ENCODE peak calls at places on chromosomes 13 and 19, in six cellular contexts. One of them, this sample, is unnamed.

GRCh38 chr13:28324181-28324789 is 170.6 kb downstream of the FLT1 start:
- DNase-seq in amygdala: peak; percentile 34
- DNase-seq in small intestine: peak; percentile 59
- DNase-seq in mucosa of descending colon: no peak
- DNase-seq in activated CD4-positive, alpha-beta memory T cell treated with anti-CD3 and anti-CD28 coated beads, Interleukin-2, amount 10 ng/mL, durations not matched to agents 7 days and 5 days: peak; percentile 54
- DNase-seq in NCI-H1092 treated with DMSO at 0.1 percent for 48 hours: peak; percentile 44
- DNase-seq in this sample: peak; percentile 41

GRCh38 chr19:54455786-54456422 is 6.9 kb downstream of the LENG8 start:
- DNase-seq in mucosa of descending colon: peak; percentile 53
- DNase-seq in activated CD4-positive, alpha-beta memory T cell treated with anti-CD3 and anti-CD28 coated beads, Interleukin-2, amount 10 ng/mL, durations not matched to agents 7 days and 5 days: no peak
- DNase-seq in amygdala: no peak
- DNase-seq in small intestine: no peak
- DNase-seq in NCI-H1092 treated with DMSO at 0.1 percent for 48 hours: no peak
- DNase-seq in this sample: no peak

GRCh38 chr19:54133312-54133956 is 4.1 kb upstream of the CNOT3 start:
- DNase-seq in amygdala: no peak
- DNase-seq in small intestine: no peak
- DNase-seq in activated CD4-positive, alpha-beta memory T cell treated with anti-CD3 and anti-CD28 coated beads, Interleukin-2, amount 10 ng/mL, durations not matched to agents 7 days and 5 days: no peak
- DNase-seq in NCI-H1092 treated with DMSO at 0.1 percent for 48 hours: peak; percentile 3
- DNase-seq in mucosa of descending colon: no peak
- DNase-seq in this sample: peak; percentile 38

GRCh38 chr13:112506046-112506445 is 81.9 kb downstream of the TUBGCP3 start:
- DNase-seq in mucosa of descending colon: no peak
- DNase-seq in activated CD4-positive, alpha-beta memory T cell treated with anti-CD3 and anti-CD28 coated beads, Interleukin-2, amount 10 ng/mL, durations not matched to agents 7 days and 5 days: no peak
- DNase-seq in NCI-H1092 treated with DMSO at 0.1 percent for 48 hours: no peak
- DNase-seq in amygdala: no peak
- DNase-seq in small intestine: no peak
- DNase-seq in this sample: no peak

GRCh38 chr19:35872180-35872579 is 3.8 kb downstream of the APLP1 start:
- DNase-seq in amygdala: no peak
- DNase-seq in NCI-H1092 treated with DMSO at 0.1 percent for 48 hours: no peak
- DNase-seq in activated CD4-positive, alpha-beta memory T cell treated with anti-CD3 and anti-CD28 coated beads, Interleukin-2, amount 10 ng/mL, durations not matched to agents 7 days and 5 days: no peak
- DNase-seq in small intestine: no peak
- DNase-seq in mucosa of descending colon: no peak
- DNase-seq in this sample: no peak

GRCh38 chr13:42412812-42413795 is 141.2 kb downstream of the AKAP11 start:
- DNase-seq in NCI-H1092 treated with DMSO at 0.1 percent for 48 hours: no peak
- DNase-seq in mucosa of descending colon: no peak
- DNase-seq in activated CD4-positive, alpha-beta memory T cell treated with anti-CD3 and anti-CD28 coated beads, Interleukin-2, amount 10 ng/mL, durations not matched to agents 7 days and 5 days: no peak
- DNase-seq in amygdala: no peak
- DNase-seq in small intestine: no peak
- DNase-seq in this sample: no peak

GRCh38 chr13:75544681-75545333 is 4.8 kb upstream of the UCHL3 start:
- DNase-seq in mucosa of descending colon: no peak
- DNase-seq in amygdala: no peak
- DNase-seq in activated CD4-positive, alpha-beta memory T cell treated with anti-CD3 and anti-CD28 coated beads, Interleukin-2, amount 10 ng/mL, durations not matched to agents 7 days and 5 days: no peak
- DNase-seq in small intestine: no peak
- DNase-seq in NCI-H1092 treated with DMSO at 0.1 percent for 48 hours: no peak
- DNase-seq in this sample: no peak

GRCh38 chr13:76552373-76552772 is 333.8 kb downstream of the KCTD12 start:
- DNase-seq in small intestine: no peak
- DNase-seq in NCI-H1092 treated with DMSO at 0.1 percent for 48 hours: no peak
- DNase-seq in activated CD4-positive, alpha-beta memory T cell treated with anti-CD3 and anti-CD28 coated beads, Interleukin-2, amount 10 ng/mL, durations not matched to agents 7 days and 5 days: no peak
- DNase-seq in mucosa of descending colon: no peak
- DNase-seq in amygdala: no peak
- DNase-seq in this sample: no peak

GRCh38 chr13:114237415-114238112 is 2.9 kb downstream of the CDC16 start:
- DNase-seq in small intestine: no peak
- DNase-seq in amygdala: no peak
- DNase-seq in activated CD4-positive, alpha-beta memory T cell treated with anti-CD3 and anti-CD28 coated beads, Interleukin-2, amount 10 ng/mL, durations not matched to agents 7 days and 5 days: no peak
- DNase-seq in NCI-H1092 treated with DMSO at 0.1 percent for 48 hours: no peak
- DNase-seq in mucosa of descending colon: no peak
- DNase-seq in this sample: no peak

GRCh38 chr19:2290441-2291184 is 8.6 kb upstream of the PEAK3 start:
- DNase-seq in amygdala: no peak
- DNase-seq in activated CD4-positive, alpha-beta memory T cell treated with anti-CD3 and anti-CD28 coated beads, Interleukin-2, amount 10 ng/mL, durations not matched to agents 7 days and 5 days: peak; percentile 44
- DNase-seq in mucosa of descending colon: no peak
- DNase-seq in small intestine: no peak
- DNase-seq in NCI-H1092 treated with DMSO at 0.1 percent for 48 hours: no peak
- DNase-seq in this sample: no peak

GRCh38 chr19:54462713-54463530 is 656 bp downstream of the LENG9 start:
- DNase-seq in mucosa of descending colon: peak; percentile 85
- DNase-seq in amygdala: no peak
- DNase-seq in NCI-H1092 treated with DMSO at 0.1 percent for 48 hours: no peak
- DNase-seq in activated CD4-positive, alpha-beta memory T cell treated with anti-CD3 and anti-CD28 coated beads, Interleukin-2, amount 10 ng/mL, durations not matched to agents 7 days and 5 days: peak; percentile 77
- DNase-seq in small intestine: peak; percentile 77
- DNase-seq in this sample: peak; percentile 59

GRCh38 chr19:42553292-42554045 is 25.2 kb upstream of the CEACAM1 start:
- DNase-seq in amygdala: no peak
- DNase-seq in NCI-H1092 treated with DMSO at 0.1 percent for 48 hours: no peak
- DNase-seq in activated CD4-positive, alpha-beta memory T cell treated with anti-CD3 and anti-CD28 coated beads, Interleukin-2, amount 10 ng/mL, durations not matched to agents 7 days and 5 days: no peak
- DNase-seq in small intestine: no peak
- DNase-seq in mucosa of descending colon: peak; percentile 44
- DNase-seq in this sample: no peak

GRCh38 chr13:49657241-49657641 is 28.9 kb downstream of the ARL11 start:
- DNase-seq in NCI-H1092 treated with DMSO at 0.1 percent for 48 hours: no peak
- DNase-seq in small intestine: no peak
- DNase-seq in amygdala: peak; percentile 18
- DNase-seq in activated CD4-positive, alpha-beta memory T cell treated with anti-CD3 and anti-CD28 coated beads, Interleukin-2, amount 10 ng/mL, durations not matched to agents 7 days and 5 days: no peak
- DNase-seq in mucosa of descending colon: no peak
- DNase-seq in this sample: no peak

GRCh38 chr13:40895715-40896184 is 106.3 kb downstream of the SLC25A15 start:
- DNase-seq in NCI-H1092 treated with DMSO at 0.1 percent for 48 hours: no peak
- DNase-seq in mucosa of descending colon: no peak
- DNase-seq in small intestine: peak; percentile 69
- DNase-seq in amygdala: no peak
- DNase-seq in activated CD4-positive, alpha-beta memory T cell treated with anti-CD3 and anti-CD28 coated beads, Interleukin-2, amount 10 ng/mL, durations not matched to agents 7 days and 5 days: no peak
- DNase-seq in this sample: no peak

GRCh38 chr13:28316841-28317240 is 178.1 kb downstream of the FLT1 start:
- DNase-seq in activated CD4-positive, alpha-beta memory T cell treated with anti-CD3 and anti-CD28 coated beads, Interleukin-2, amount 10 ng/mL, durations not matched to agents 7 days and 5 days: no peak
- DNase-seq in amygdala: no peak
- DNase-seq in mucosa of descending colon: no peak
- DNase-seq in small intestine: no peak
- DNase-seq in NCI-H1092 treated with DMSO at 0.1 percent for 48 hours: no peak
- DNase-seq in this sample: no peak

GRCh38 chr13:32592082-32592481 is 5.8 kb downstream of the PDS5B start:
- DNase-seq in activated CD4-positive, alpha-beta memory T cell treated with anti-CD3 and anti-CD28 coated beads, Interleukin-2, amount 10 ng/mL, durations not matched to agents 7 days and 5 days: no peak
- DNase-seq in small intestine: no peak
- DNase-seq in amygdala: no peak
- DNase-seq in mucosa of descending colon: no peak
- DNase-seq in NCI-H1092 treated with DMSO at 0.1 percent for 48 hours: no peak
- DNase-seq in this sample: no peak

GRCh38 chr19:33270769-33271168 is 31.6 kb downstream of the CEBPA start:
- DNase-seq in small intestine: no peak
- DNase-seq in NCI-H1092 treated with DMSO at 0.1 percent for 48 hours: no peak
- DNase-seq in amygdala: no peak
- DNase-seq in activated CD4-positive, alpha-beta memory T cell treated with anti-CD3 and anti-CD28 coated beads, Interleukin-2, amount 10 ng/mL, durations not matched to agents 7 days and 5 days: no peak
- DNase-seq in mucosa of descending colon: no peak
- DNase-seq in this sample: no peak

GRCh38 chr13:92761710-92762109 is 464.9 kb upstream of the GPC6 start:
- DNase-seq in NCI-H1092 treated with DMSO at 0.1 percent for 48 hours: no peak
- DNase-seq in mucosa of descending colon: no peak
- DNase-seq in amygdala: no peak
- DNase-seq in activated CD4-positive, alpha-beta memory T cell treated with anti-CD3 and anti-CD28 coated beads, Interleukin-2, amount 10 ng/mL, durations not matched to agents 7 days and 5 days: no peak
- DNase-seq in small intestine: no peak
- DNase-seq in this sample: no peak

GRCh38 chr19:374183-374885 is 29.7 kb upstream of the MIER2 start:
- DNase-seq in small intestine: no peak
- DNase-seq in NCI-H1092 treated with DMSO at 0.1 percent for 48 hours: no peak
- DNase-seq in activated CD4-positive, alpha-beta memory T cell treated with anti-CD3 and anti-CD28 coated beads, Interleukin-2, amount 10 ng/mL, durations not matched to agents 7 days and 5 days: no peak
- DNase-seq in mucosa of descending colon: no peak
- DNase-seq in amygdala: no peak
- DNase-seq in this sample: no peak

GRCh38 chr13:99220199-99220931 is 19.7 kb downstream of the UBAC2 start:
- DNase-seq in mucosa of descending colon: no peak
- DNase-seq in activated CD4-positive, alpha-beta memory T cell treated with anti-CD3 and anti-CD28 coated beads, Interleukin-2, amount 10 ng/mL, durations not matched to agents 7 days and 5 days: no peak
- DNase-seq in NCI-H1092 treated with DMSO at 0.1 percent for 48 hours: no peak
- DNase-seq in small intestine: peak; percentile 37
- DNase-seq in amygdala: no peak
- DNase-seq in this sample: no peak

GRCh38 chr19:10412257-10412977 is 7.9 kb upstream of the PDE4A start:
- DNase-seq in NCI-H1092 treated with DMSO at 0.1 percent for 48 hours: no peak
- DNase-seq in amygdala: no peak
- DNase-seq in small intestine: no peak
- DNase-seq in activated CD4-positive, alpha-beta memory T cell treated with anti-CD3 and anti-CD28 coated beads, Interleukin-2, amount 10 ng/mL, durations not matched to agents 7 days and 5 days: peak; percentile 51
- DNase-seq in mucosa of descending colon: no peak
- DNase-seq in this sample: peak; percentile 97

GRCh38 chr19:633786-634639 is 676 bp upstream of the POLRMT start:
- DNase-seq in amygdala: no peak
- DNase-seq in NCI-H1092 treated with DMSO at 0.1 percent for 48 hours: no peak
- DNase-seq in activated CD4-positive, alpha-beta memory T cell treated with anti-CD3 and anti-CD28 coated beads, Interleukin-2, amount 10 ng/mL, durations not matched to agents 7 days and 5 days: no peak
- DNase-seq in small intestine: no peak
- DNase-seq in mucosa of descending colon: no peak
- DNase-seq in this sample: peak; percentile 38